ENCODE peak calls at places on chromosomes 4 and X, in ten cellular contexts. X is colonic mucosa, P is upper lobe of right lung, V is heart left ventricle, C is GM23338, Q is foreskin keratinocyte, B is suprapubic skin, E is tibial nerve, K is BE2C, S is tibial artery. J is an unnamed sample. For H3K4me1, the result is how much of the 10 kb centered on the place peaks cover.

GRCh38 chr4:34422472-34422871 is 1821.8 kb downstream of the ARAP2 start:
- DNase-seq in X (no peak), P (no peak), V (no peak), C (peak), Q (no peak), B (no peak), E (no peak), K (peak), S (no peak), J (no peak)

GRCh38 chr4:163137581-163137980 is 29.1 kb downstream of the NAF1 start:
- DNase-seq in X (no peak), P (no peak), V (no peak), C (no peak), Q (no peak), B (no peak), E (no peak), K (no peak), S (no peak), J (no peak)

GRCh38 chrX:1034717-1035116 is 177.7 kb downstream of the CRLF2 start:
- DNase-seq in X (no peak), P (no peak), V (no peak), C (no peak), Q (no peak), B (peak), E (no peak), K (no peak), S (peak), J (no peak)

GRCh38 chrX:124717537-124717936 is 371.2 kb downstream of the SH2D1A start:
- DNase-seq in X (no peak), P (no peak), V (no peak), C (no peak), Q (no peak), B (no peak), E (no peak), K (no peak), S (no peak), J (no peak)

GRCh38 chr4:101953949-101954348 is 163.4 kb downstream of the BANK1 start:
- DNase-seq in X (no peak), P (no peak), V (no peak), C (peak), Q (peak), B (no peak), E (no peak), K (no peak), S (no peak), J (no peak)

GRCh38 chrX:13345037-13345436 is 25.2 kb upstream of the ATXN3L start:
- DNase-seq in X (no peak), P (no peak), V (no peak), C (no peak), Q (no peak), B (no peak), E (no peak), K (no peak), S (no peak), J (no peak)

GRCh38 chr4:10622728-10623127 is 61.8 kb downstream of the CLNK start:
- DNase-seq in X (no peak), P (no peak), V (no peak), C (peak), Q (no peak), B (no peak), E (no peak), K (no peak), S (no peak), J (no peak)

GRCh38 chrX:112636288-112636687 is 43.5 kb downstream of the LHFPL1 start:
- DNase-seq in X (no peak), P (no peak), V (no peak), C (no peak), Q (no peak), B (no peak), E (no peak), K (no peak), S (no peak), J (no peak)

GRCh38 chr4:44446191-44446590 is 2.4 kb downstream of the KCTD8 start:
- DNase-seq in X (no peak), P (no peak), V (no peak), C (no peak), Q (peak), B (no peak), E (no peak), K (no peak), S (no peak), J (no peak)

GRCh38 chrX:70754169-70754843 is 154.2 kb downstream of the TEX11 start:
- DNase-seq in X (no peak), P (no peak), V (no peak), C (no peak), Q (no peak), B (no peak), E (no peak), K (no peak), S (no peak), J (no peak)

GRCh38 chr4:155974957-155975356 is 21.3 kb upstream of the CTSO start:
- DNase-seq in X (no peak), P (no peak), V (no peak), C (no peak), Q (peak), B (no peak), E (no peak), K (no peak), S (no peak), J (no peak)

GRCh38 chr4:23805381-23805780 is 84.5 kb downstream of the PPARGC1A start:
- DNase-seq in X (no peak), P (no peak), V (no peak), C (no peak), Q (no peak), B (no peak), E (no peak), K (no peak), S (no peak), J (no peak)

GRCh38 chr4:120673696-120674095 is 248.8 kb downstream of the PRDM5 start:
- DNase-seq in X (no peak), P (no peak), V (peak), C (no peak), Q (no peak), B (no peak), E (no peak), K (no peak), S (no peak), J (no peak)

GRCh38 chr4:41541697-41542096 is 3.7 kb downstream of the LIMCH1 start:
- DNase-seq in X (no peak), P (no peak), V (no peak), C (peak), Q (no peak), B (no peak), E (peak), K (no peak), S (peak), J (no peak)

GRCh38 chr4:139625487-139625886 is 40.1 kb upstream of the MGST2 start:
- DNase-seq in X (no peak), P (no peak), V (no peak), C (no peak), Q (no peak), B (no peak), E (no peak), K (no peak), S (no peak), J (no peak)

GRCh38 chr4:17324431-17324830 is 187.5 kb downstream of the QDPR start:
- DNase-seq in X (peak), P (no peak), V (no peak), C (peak), Q (no peak), B (no peak), E (peak), K (peak), S (no peak), J (no peak)

GRCh38 chr4:87298362-87298761 is 24.3 kb downstream of the HSD17B13 start:
- DNase-seq in X (no peak), P (no peak), V (no peak), C (no peak), Q (no peak), B (no peak), E (no peak), K (no peak), S (no peak), J (no peak)

GRCh38 chr4:180120114-180120513 is 2123.1 kb upstream of the TENM3 start:
- DNase-seq in X (no peak), P (no peak), V (no peak), C (no peak), Q (peak), B (no peak), E (no peak), K (no peak), S (no peak), J (no peak)

GRCh38 chr4:12583286-12583685 is 900.9 kb downstream of the RAB28 start:
- DNase-seq in X (no peak), P (no peak), V (no peak), C (no peak), Q (no peak), B (no peak), E (no peak), K (no peak), S (no peak), J (no peak)

GRCh38 chr4:94419956-94420355 is 31.8 kb upstream of the PDLIM5 start:
- DNase-seq in X (no peak), P (no peak), V (no peak), C (no peak), Q (peak), B (no peak), E (no peak), K (no peak), S (no peak), J (no peak)

GRCh38 chr4:41256740-41257256 is at the start of gene UCHL1:
- DNase-seq in X (no peak), P (no peak), V (peak), C (peak), Q (no peak), B (no peak), E (no peak), K (peak), S (peak), J (no peak)

GRCh38 chr4:180909279-180909678 is 1333.9 kb upstream of the TENM3 start:
- DNase-seq in X (no peak), P (no peak), V (no peak), C (peak), Q (peak), B (no peak), E (no peak), K (peak), S (no peak), J (no peak)

GRCh38 chr4:142406051-142406549 is 440.0 kb downstream of the INPP4B start:
- DNase-seq in X (no peak), P (no peak), V (no peak), C (peak), Q (peak), B (no peak), E (no peak), K (no peak), S (no peak), J (no peak)

GRCh38 chr4:125433453-125433852 is 118.7 kb downstream of the FAT4 start:
- DNase-seq in X (no peak), P (no peak), V (no peak), C (no peak), Q (no peak), B (no peak), E (no peak), K (no peak), S (no peak), J (no peak)

GRCh38 chr4:108900018-108900417 is 137.2 kb upstream of the ETNPPL start:
- DNase-seq in X (no peak), P (no peak), V (no peak), C (peak), Q (no peak), B (no peak), E (no peak), K (no peak), S (no peak), J (no peak)

GRCh38 chr4:168480991-168481588 is 798 bp upstream of the DDX60L start:
- DNase-seq in X (peak), P (no peak), V (no peak), C (no peak), Q (peak), B (no peak), E (peak), K (no peak), S (no peak), J (no peak)

GRCh38 chr4:7041851-7042696 is 1.1 kb upstream of the TADA2B start:
- DNase-seq in X (peak), P (peak), V (peak), C (peak), Q (no peak), B (peak), E (peak), K (peak), S (peak), J (peak)

GRCh38 chr4:144649646-144650045 is 3.7 kb downstream of the HHIP start:
- DNase-seq in X (no peak), P (no peak), V (no peak), C (peak), Q (no peak), B (no peak), E (no peak), K (no peak), S (no peak), J (no peak)

GRCh38 chrX:3346436-3347329 is at the start of gene MXRA5:
- DNase-seq in X (no peak), P (no peak), V (peak), C (peak), Q (peak), B (no peak), E (no peak), K (no peak), S (no peak), J (peak)

GRCh38 chr4:177451108-177451500 is 8.9 kb upstream of the AGA start:
- DNase-seq in X (no peak), P (no peak), V (no peak), C (no peak), Q (no peak), B (no peak), E (no peak), K (no peak), S (no peak), J (no peak)

GRCh38 chr4:33996075-33996718 is 2248.1 kb downstream of the ARAP2 start:
- DNase-seq in X (no peak), P (no peak), V (no peak), C (peak), Q (peak), B (no peak), E (no peak), K (no peak), S (no peak), J (no peak)

GRCh38 chr4:61995717-61996337 is 795.7 kb downstream of the ADGRL3 start:
- DNase-seq in X (no peak), P (no peak), V (no peak), C (no peak), Q (no peak), B (no peak), E (no peak), K (no peak), S (no peak), J (no peak)

DNA sequence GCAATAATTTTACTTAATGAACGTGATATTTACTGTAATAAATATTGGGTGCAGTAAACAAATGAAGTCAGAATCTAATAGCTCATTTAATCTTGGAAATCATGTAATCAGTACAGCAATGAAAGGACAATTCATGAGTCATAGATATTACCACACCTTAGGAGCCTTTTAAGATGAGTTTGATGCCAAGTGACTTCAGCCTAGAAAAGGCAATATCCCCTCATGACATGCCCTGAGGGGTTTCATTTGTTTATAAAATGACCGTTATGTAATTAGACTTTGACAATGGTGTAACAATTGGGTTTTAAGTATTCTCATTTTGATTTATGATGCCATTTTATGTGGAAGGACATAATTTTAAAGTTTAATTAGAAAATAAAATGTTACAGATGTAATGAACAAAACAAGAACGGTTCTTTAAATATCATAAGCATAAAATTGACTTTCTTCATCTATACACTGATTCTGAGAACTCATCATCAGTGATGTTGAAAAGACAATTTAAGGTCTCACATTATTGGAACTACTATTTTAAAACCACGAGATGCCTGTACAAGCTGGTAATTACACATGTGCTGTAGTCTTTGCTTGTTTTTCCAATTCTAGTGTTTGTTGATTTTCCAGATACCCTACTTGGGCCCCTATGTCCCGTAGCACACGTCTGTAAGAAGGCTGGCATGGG is 5.0 kb downstream of the FGF2 start:
- DNase-seq in X (no peak), P (no peak), V (no peak), C (no peak), Q (peak), B (no peak), E (no peak), K (no peak), S (no peak), J (no peak)
- H3K4me1 ChIP-seq in X (under half), P (under half), V (under half), C (half or more), Q (under half), B (under half), E (under half), K (under half), S (under half), J (under half)

GRCh38 chr4:54678826-54679225 is 21.1 kb downstream of the KIT start:
- DNase-seq in X (no peak), P (no peak), V (no peak), C (peak), Q (no peak), B (no peak), E (no peak), K (no peak), S (no peak), J (no peak)

GRCh38 chr4:54687887-54688841 is 30.4 kb downstream of the KIT start:
- DNase-seq in X (no peak), P (no peak), V (no peak), C (no peak), Q (no peak), B (no peak), E (no peak), K (no peak), S (no peak), J (no peak)

GRCh38 chr4:54685810-54686209 is 28.1 kb downstream of the KIT start:
- DNase-seq in X (no peak), P (no peak), V (no peak), C (no peak), Q (no peak), B (no peak), E (no peak), K (no peak), S (no peak), J (no peak)

GRCh38 chr4:54677853-54678650 is 20.3 kb downstream of the KIT start:
- DNase-seq in X (no peak), P (no peak), V (no peak), C (no peak), Q (no peak), B (no peak), E (no peak), K (no peak), S (no peak), J (no peak)

DNA sequence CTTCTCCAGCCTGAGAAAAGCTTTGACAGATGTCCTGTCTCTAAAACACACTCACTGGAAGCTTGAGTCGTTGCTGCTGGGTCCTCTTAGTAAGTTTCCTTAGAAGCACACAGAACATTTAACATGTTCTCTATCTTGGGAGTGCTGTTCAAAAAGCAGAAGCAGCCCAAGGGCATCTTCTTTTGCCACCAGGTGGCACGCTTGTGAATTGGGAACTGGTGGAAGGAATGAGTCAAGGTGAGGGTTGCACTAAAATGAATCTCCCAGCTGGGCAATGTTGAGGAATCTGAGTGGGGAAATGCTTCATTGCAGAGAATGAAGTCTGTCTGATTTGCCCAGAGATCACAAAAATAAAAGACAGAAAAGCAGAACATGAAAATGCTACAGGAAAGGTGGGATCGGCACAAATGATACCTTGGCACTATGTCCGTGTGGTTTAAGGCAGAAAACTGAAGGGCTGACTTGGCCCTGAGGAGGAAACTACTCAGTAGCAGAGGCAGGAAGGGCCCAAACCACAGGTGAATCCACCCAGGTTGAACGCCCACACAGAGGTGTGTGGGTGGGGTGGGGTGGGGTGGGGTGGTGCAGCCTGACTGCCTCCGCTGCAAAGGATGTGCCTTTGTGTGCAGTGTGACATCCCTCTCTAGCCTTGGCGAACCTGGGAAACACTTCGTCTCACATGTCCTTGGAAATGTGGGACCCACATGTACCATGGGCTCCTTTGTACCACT is 26.0 kb downstream of the KIT start:
- DNase-seq in X (no peak), P (no peak), V (no peak), C (peak), Q (peak), B (no peak), E (no peak), K (peak), S (no peak), J (no peak)
- TF ChIP-seq CTCF in X (peak), P (peak), V (peak), C (peak), Q (peak), B (peak), E (no peak), K (peak), S (no peak), J (peak)

GRCh38 chr4:153409412-153409811 is 56.7 kb upstream of the TMEM131L start:
- DNase-seq in X (no peak), P (no peak), V (no peak), C (no peak), Q (peak), B (no peak), E (no peak), K (no peak), S (no peak), J (no peak)

GRCh38 chr4:153403761-153404160 is 59.3 kb downstream of the MND1 start:
- DNase-seq in X (no peak), P (no peak), V (no peak), C (no peak), Q (no peak), B (no peak), E (no peak), K (no peak), S (no peak), J (no peak)

GRCh38 chr4:153409924-153410501 is 56.1 kb upstream of the TMEM131L start:
- DNase-seq in X (no peak), P (no peak), V (no peak), C (no peak), Q (no peak), B (no peak), E (no peak), K (no peak), S (no peak), J (no peak)

GRCh38 chr4:153408932-153409331 is 57.2 kb upstream of the TMEM131L start:
- DNase-seq in X (no peak), P (no peak), V (no peak), C (no peak), Q (no peak), B (no peak), E (no peak), K (no peak), S (no peak), J (no peak)

GRCh38 chr4:153407906-153408305 is 58.3 kb upstream of the TMEM131L start:
- DNase-seq in X (no peak), P (no peak), V (no peak), C (no peak), Q (no peak), B (no peak), E (no peak), K (no peak), S (no peak), J (no peak)
- H3K4me1 ChIP-seq in X (under half), P (under half), V (under half), C (under half), Q (under half), B (under half), E (under half), K (under half), S (under half), J (under half)

GRCh38 chrX:41293269-41293668 is 40.7 kb upstream of the DDX3X start:
- DNase-seq in X (no peak), P (no peak), V (no peak), C (peak), Q (no peak), B (no peak), E (no peak), K (peak), S (no peak), J (no peak)
- TF ChIP-seq CTCF in X (no peak), P (peak), V (no peak), C (peak), Q (peak), B (no peak), E (no peak), K (peak), S (no peak), J (no peak)